ENCODE peak calls at places on chromosomes 1 and 21, in seven cellular contexts. K is kidney epithelial cell, B is activated gamma-delta T cell treated with Interleukin-2 at 50 U/mL for 16 hours, Y is left cardiac atrium, N is IMR-90, X is HFF-Myc, H is M059J. C is an unnamed sample.

GRCh38 chr1:243596441-243597183 is 253.4 kb downstream of the AKT3 start:
- DNase-seq in K (peak; percentile 78), B (no peak), Y (no peak), N (peak; percentile 96), X (peak; percentile 71), H (peak; percentile 89), C (no peak)

GRCh38 chr1:53687886-53688285 is 51.1 kb downstream of the GLIS1 start:
- DNase-seq in K (no peak), B (no peak), Y (no peak), N (no peak), X (no peak), H (no peak), C (no peak)

GRCh38 chr1:167194182-167194581 is 26.5 kb upstream of the POU2F1 start:
- DNase-seq in K (no peak), B (no peak), Y (no peak), N (no peak), X (no peak), H (no peak), C (no peak)

GRCh38 chr1:209648931-209649776 is 3.1 kb downstream of the LAMB3 start:
- DNase-seq in K (peak; percentile 90), B (no peak), Y (peak; percentile 51), N (peak; percentile 96), X (peak; percentile 85), H (peak; percentile 98), C (no peak)

GRCh38 chr1:59025201-59025600 is 241.4 kb upstream of the JUN start:
- DNase-seq in K (no peak), B (no peak), Y (no peak), N (peak; percentile 77), X (no peak), H (peak; percentile 67), C (no peak)

GRCh38 chr1:239616686-239617085 is 230.3 kb downstream of the CHRM3 start:
- DNase-seq in K (no peak), B (no peak), Y (no peak), N (no peak), X (no peak), H (no peak), C (no peak)

GRCh38 chr1:45490121-45490622 is 791 bp downstream of the TESK2 start:
- DNase-seq in K (no peak), B (no peak), Y (no peak), N (peak; percentile 21), X (no peak), H (peak; percentile 32), C (no peak)

GRCh38 chr1:60897003-60897402 is 185.4 kb upstream of the NFIA start:
- DNase-seq in K (no peak), B (no peak), Y (peak; percentile 37), N (no peak), X (no peak), H (peak; percentile 15), C (no peak)

GRCh38 chr1:231583376-231583775 is 43.2 kb upstream of the DISC1 start:
- DNase-seq in K (no peak), B (no peak), Y (no peak), N (no peak), X (no peak), H (no peak), C (no peak)

GRCh38 chr1:3889952-3890351 is 10.1 kb downstream of the C1orf174 start:
- DNase-seq in K (no peak), B (no peak), Y (no peak), N (no peak), X (no peak), H (no peak), C (no peak)

GRCh38 chr1:30727013-30727684 is 3.8 kb upstream of the MATN1 start:
- DNase-seq in K (no peak), B (no peak), Y (no peak), N (no peak), X (no peak), H (no peak), C (no peak)

GRCh38 chr1:110581637-110582036 is 24.5 kb downstream of the KCNA2 start:
- DNase-seq in K (no peak), B (no peak), Y (no peak), N (no peak), X (no peak), H (no peak), C (no peak)

GRCh38 chr1:40633563-40634376 is 31.7 kb downstream of the RIMS3 start:
- DNase-seq in K (no peak), B (no peak), Y (peak; percentile 60), N (no peak), X (no peak), H (no peak), C (no peak)

GRCh38 chr1:32925360-32926142 is 24.4 kb upstream of the TMEM54 start:
- DNase-seq in K (no peak), B (no peak), Y (peak; percentile 36), N (no peak), X (no peak), H (peak; percentile 39), C (no peak)

GRCh38 chr1:53592521-53592982 is 133.4 kb downstream of the DMRTB1 start:
- DNase-seq in K (no peak), B (no peak), Y (no peak), N (peak; percentile 79), X (no peak), H (peak; percentile 53), C (no peak)

GRCh38 chr1:81974222-81974841 is 173.6 kb downstream of the ADGRL2 start:
- DNase-seq in K (peak; percentile 28), B (no peak), Y (no peak), N (no peak), X (no peak), H (no peak), C (no peak)

GRCh38 chr1:241569848-241570247 is 37.7 kb downstream of the KMO start:
- DNase-seq in K (no peak), B (no peak), Y (no peak), N (no peak), X (no peak), H (no peak), C (no peak)

GRCh38 chr1:14082331-14082730 is 382.3 kb downstream of the PRDM2 start:
- DNase-seq in K (no peak), B (no peak), Y (no peak), N (no peak), X (no peak), H (no peak), C (no peak)

GRCh38 chr1:228279011-228279721 is 71.3 kb downstream of the OBSCN start:
- DNase-seq in K (no peak), B (no peak), Y (no peak), N (no peak), X (no peak), H (no peak), C (no peak)

GRCh38 chr21:41480086-41480690 is 27.8 kb downstream of the TMPRSS2 start:
- DNase-seq in K (no peak), B (no peak), Y (no peak), N (no peak), X (no peak), H (no peak), C (no peak)

GRCh38 chr1:179143332-179143731 is 61.5 kb downstream of the TOR3A start:
- DNase-seq in K (peak; percentile 86), B (no peak), Y (no peak), N (peak; percentile 96), X (peak; percentile 90), H (peak; percentile 96), C (no peak)

GRCh38 chr1:38029725-38030511 is 16.7 kb downstream of the POU3F1 start:
- DNase-seq in K (peak; percentile 50), B (peak; percentile 40), Y (peak; percentile 31), N (peak; percentile 62), X (no peak), H (peak; percentile 91), C (no peak)

GRCh38 chr1:173864179-173864867 is 3.5 kb downstream of the GAS5 start:
- DNase-seq in K (no peak), B (no peak), Y (no peak), N (peak; percentile 46), X (no peak), H (no peak), C (no peak)

GRCh38 chr1:61322769-61323168 is 240.4 kb downstream of the NFIA start:
- DNase-seq in K (no peak), B (no peak), Y (no peak), N (no peak), X (no peak), H (no peak), C (peak; percentile 54)

GRCh38 chr1:23282967-23283366 is 61.1 kb downstream of the HNRNPR start:
- DNase-seq in K (peak; percentile 21), B (no peak), Y (no peak), N (peak; percentile 79), X (peak; percentile 51), H (peak; percentile 83), C (no peak)

GRCh38 chr1:97270508-97271307 is 549.1 kb downstream of the PTBP2 start:
- DNase-seq in K (no peak), B (no peak), Y (no peak), N (peak; percentile 56), X (no peak), H (peak; percentile 46), C (no peak)

GRCh38 chr1:223700942-223701637 is 11.2 kb upstream of the CAPN2 start:
- DNase-seq in K (peak; percentile 94), B (no peak), Y (no peak), N (peak; percentile 98), X (peak; percentile 86), H (peak; percentile 99), C (no peak)

GRCh38 chr1:61455400-61455799 is 269.5 kb downstream of the TM2D1 start:
- DNase-seq in K (no peak), B (no peak), Y (no peak), N (no peak), X (no peak), H (peak; percentile 33), C (no peak)

GRCh38 chr1:1968767-1969504 is 34.6 kb downstream of the CFAP74 start:
- DNase-seq in K (no peak), B (no peak), Y (no peak), N (no peak), X (no peak), H (peak; percentile 23), C (no peak)

GRCh38 chr1:235408503-235408960 is 41.3 kb downstream of the TBCE start:
- DNase-seq in K (no peak), B (no peak), Y (no peak), N (no peak), X (no peak), H (no peak), C (no peak)

GRCh38 chr1:152906023-152906565 is 2.3 kb upstream of the IVL start:
- DNase-seq in K (peak; percentile 64), B (no peak), Y (no peak), N (peak; percentile 8), X (no peak), H (peak; percentile 90), C (no peak)

C was measured in NCI-H1930.